ENCODE peak calls at places on chromosomes 4 and X, in ten cellular contexts. One of them, this sample, is unnamed.

GRCh38 chr4:23234716-23235115 is 542.0 kb downstream of the GBA3 start:
- DNase-seq in HEK293T: no peak
- DNase-seq in AG08396: no peak
- DNase-seq in globus pallidus: no peak
- DNase-seq in NCI-H460: no peak
- DNase-seq in PC-3: peak
- DNase-seq in smooth muscle cell of the brain vasculature: no peak
- DNase-seq in HFF-Myc: no peak
- DNase-seq in left lung: no peak
- DNase-seq in OCI-M1: no peak
- DNase-seq in this sample: no peak

GRCh38 chrX:135543924-135544323 is 23.5 kb downstream of the INTS6L start:
- DNase-seq in smooth muscle cell of the brain vasculature: no peak
- DNase-seq in globus pallidus: no peak
- DNase-seq in PC-3: no peak
- DNase-seq in AG08396: no peak
- DNase-seq in HEK293T: no peak
- DNase-seq in left lung: no peak
- DNase-seq in OCI-M1: peak
- DNase-seq in NCI-H460: peak
- DNase-seq in HFF-Myc: no peak
- DNase-seq in this sample: peak

GRCh38 chr4:121846662-121847061 is 23.0 kb upstream of the CCNA2 start:
- DNase-seq in HEK293T: no peak
- DNase-seq in left lung: no peak
- DNase-seq in NCI-H460: no peak
- DNase-seq in PC-3: no peak
- DNase-seq in smooth muscle cell of the brain vasculature: no peak
- DNase-seq in globus pallidus: no peak
- DNase-seq in OCI-M1: no peak
- DNase-seq in AG08396: no peak
- DNase-seq in HFF-Myc: no peak
- DNase-seq in this sample: no peak

GRCh38 chr4:85780664-85781063 is 305.7 kb downstream of the ARHGAP24 start:
- DNase-seq in NCI-H460: no peak
- DNase-seq in OCI-M1: no peak
- DNase-seq in AG08396: no peak
- DNase-seq in globus pallidus: no peak
- DNase-seq in PC-3: no peak
- DNase-seq in HFF-Myc: no peak
- DNase-seq in smooth muscle cell of the brain vasculature: no peak
- DNase-seq in left lung: no peak
- DNase-seq in HEK293T: no peak
- DNase-seq in this sample: no peak

GRCh38 chr4:56739104-56739777 is 58.1 kb upstream of the HOPX start:
- DNase-seq in HEK293T: no peak
- DNase-seq in globus pallidus: no peak
- DNase-seq in OCI-M1: no peak
- DNase-seq in HFF-Myc: no peak
- DNase-seq in NCI-H460: no peak
- DNase-seq in AG08396: no peak
- DNase-seq in smooth muscle cell of the brain vasculature: no peak
- DNase-seq in PC-3: peak
- DNase-seq in left lung: no peak
- DNase-seq in this sample: no peak

GRCh38 chr4:26854701-26855100 is 5.9 kb upstream of the STIM2 start:
- DNase-seq in globus pallidus: no peak
- DNase-seq in left lung: no peak
- DNase-seq in AG08396: no peak
- DNase-seq in NCI-H460: no peak
- DNase-seq in smooth muscle cell of the brain vasculature: no peak
- DNase-seq in HEK293T: no peak
- DNase-seq in OCI-M1: no peak
- DNase-seq in PC-3: no peak
- DNase-seq in HFF-Myc: no peak
- DNase-seq in this sample: no peak

GRCh38 chr4:7422098-7422897 is 12.4 kb downstream of the PSAPL1 start:
- DNase-seq in left lung: peak
- DNase-seq in AG08396: no peak
- DNase-seq in HFF-Myc: no peak
- DNase-seq in smooth muscle cell of the brain vasculature: no peak
- DNase-seq in globus pallidus: no peak
- DNase-seq in NCI-H460: no peak
- DNase-seq in OCI-M1: no peak
- DNase-seq in HEK293T: no peak
- DNase-seq in PC-3: no peak
- DNase-seq in this sample: no peak

GRCh38 chrX:75547137-75547536 is 24.3 kb upstream of the ZDHHC15 start:
- DNase-seq in smooth muscle cell of the brain vasculature: no peak
- DNase-seq in left lung: no peak
- DNase-seq in HEK293T: no peak
- DNase-seq in NCI-H460: no peak
- DNase-seq in HFF-Myc: no peak
- DNase-seq in PC-3: no peak
- DNase-seq in AG08396: no peak
- DNase-seq in OCI-M1: no peak
- DNase-seq in globus pallidus: no peak
- DNase-seq in this sample: no peak

GRCh38 chrX:48802089-48802812 is 384 bp downstream of the HDAC6 start:
- DNase-seq in left lung: peak
- DNase-seq in PC-3: peak
- DNase-seq in globus pallidus: no peak
- DNase-seq in HFF-Myc: peak
- DNase-seq in HEK293T: peak
- DNase-seq in smooth muscle cell of the brain vasculature: peak
- DNase-seq in OCI-M1: peak
- DNase-seq in AG08396: peak
- DNase-seq in NCI-H460: peak
- DNase-seq in this sample: peak

GRCh38 chr4:140158234-140159030 is 4.4 kb upstream of the MAML3 start:
- DNase-seq in HEK293T: no peak
- DNase-seq in smooth muscle cell of the brain vasculature: no peak
- DNase-seq in OCI-M1: peak
- DNase-seq in NCI-H460: no peak
- DNase-seq in AG08396: no peak
- DNase-seq in PC-3: peak
- DNase-seq in globus pallidus: no peak
- DNase-seq in left lung: peak
- DNase-seq in HFF-Myc: no peak
- DNase-seq in this sample: no peak

GRCh38 chr4:157014621-157015591 is 43.3 kb upstream of the PDGFC start:
- DNase-seq in globus pallidus: no peak
- DNase-seq in HFF-Myc: peak
- DNase-seq in PC-3: peak
- DNase-seq in smooth muscle cell of the brain vasculature: peak
- DNase-seq in AG08396: peak
- DNase-seq in HEK293T: no peak
- DNase-seq in NCI-H460: no peak
- DNase-seq in left lung: no peak
- DNase-seq in OCI-M1: peak
- DNase-seq in this sample: no peak

GRCh38 chr4:38236503-38236902 is 276.3 kb downstream of the PTTG2 start:
- DNase-seq in AG08396: no peak
- DNase-seq in PC-3: no peak
- DNase-seq in left lung: no peak
- DNase-seq in NCI-H460: no peak
- DNase-seq in smooth muscle cell of the brain vasculature: no peak
- DNase-seq in globus pallidus: no peak
- DNase-seq in HFF-Myc: no peak
- DNase-seq in OCI-M1: no peak
- DNase-seq in HEK293T: no peak
- DNase-seq in this sample: no peak

GRCh38 chr4:2172627-2173231 is 69.2 kb downstream of the HAUS3 start:
- DNase-seq in OCI-M1: no peak
- DNase-seq in HFF-Myc: no peak
- DNase-seq in globus pallidus: no peak
- DNase-seq in NCI-H460: no peak
- DNase-seq in smooth muscle cell of the brain vasculature: no peak
- DNase-seq in AG08396: no peak
- DNase-seq in left lung: no peak
- DNase-seq in HEK293T: no peak
- DNase-seq in PC-3: no peak
- DNase-seq in this sample: no peak

This sample was measured in activated CD4-positive, CD25-positive, alpha-beta regulatory T cell treated with anti-CD3 and anti-CD28 coated beads, Interleukin-2, amount 50 U/mL, for 16 hours.